ENCODE peak calls at places on chromosomes 2 and 18, in nine cellular contexts. H, F, Y, T, Q, N, Z, U and V are unnamed samples.

GRCh38 chr18:62702259-62702658 is 13.1 kb upstream of the PHLPP1 start:
- ATAC-seq in T (no peak), N (no peak), Z (no peak), Y (no peak), H (no peak), U (no peak), Q (no peak), F (no peak), V (no peak)

GRCh38 chr2:63652063-63652985 is 63.6 kb downstream of the MDH1 start:
- ATAC-seq in N (no peak), Q (no peak), T (no peak), F (no peak), Y (no peak), Z (no peak), U (no peak), H (no peak), V (no peak)

GRCh38 chr2:117936871-117937428 is 76.9 kb downstream of the CCDC93 start:
- ATAC-seq in T (no peak), Y (no peak), F (no peak), Z (peak), H (no peak), N (no peak), U (no peak), Q (no peak), V (no peak)

GRCh38 chr2:137963535-137964065 is 673 bp upstream of the HNMT start:
- ATAC-seq in H (peak), U (no peak), F (peak), Z (peak), Q (no peak), T (peak), Y (no peak), N (no peak), V (peak)

GRCh38 chr18:34661464-34662087 is 48.5 kb upstream of the DTNA start:
- ATAC-seq in Q (peak), T (peak), U (no peak), H (peak), N (no peak), F (peak), Y (peak), Z (peak), V (peak)

GRCh38 chr18:49647496-49648168 is 85.8 kb downstream of the LIPG start:
- ATAC-seq in T (no peak), Y (no peak), N (no peak), U (no peak), F (no peak), Z (no peak), H (no peak), Q (no peak), V (no peak)

GRCh38 chr2:176003958-176004357 is 1.9 kb upstream of the LNPK start:
- ATAC-seq in T (no peak), H (no peak), Z (no peak), Y (no peak), F (no peak), U (no peak), N (no peak), Q (no peak), V (no peak)

GRCh38 chr2:70977605-70978205 is 725 bp upstream of the ANKRD53 start:
- ATAC-seq in F (peak), Q (no peak), H (peak), Y (peak), Z (peak), N (peak), U (peak), T (no peak), V (peak)

GRCh38 chr2:187719510-187719909 is 165.3 kb upstream of the TFPI start:
- ATAC-seq in F (no peak), Y (no peak), N (no peak), U (no peak), H (no peak), T (no peak), Q (peak), Z (no peak), V (no peak)

GRCh38 chr2:128372621-128373341 is 54.1 kb upstream of the HS6ST1 start:
- ATAC-seq in T (no peak), H (no peak), F (no peak), Q (no peak), N (no peak), U (peak), Z (no peak), Y (peak), V (no peak)

GRCh38 chr18:68507781-68508180 is 207.1 kb downstream of the TMX3 start:
- ATAC-seq in N (no peak), H (peak), U (no peak), Y (no peak), Q (no peak), F (no peak), Z (no peak), T (no peak), V (no peak)

GRCh38 chr2:71613953-71614925 is 160.9 kb downstream of the DYSF start:
- ATAC-seq in Y (no peak), H (no peak), Q (no peak), F (no peak), Z (no peak), U (no peak), N (no peak), T (no peak), V (no peak)

GRCh38 chr18:77983270-77983669 is 733.6 kb downstream of the GALR1 start:
- ATAC-seq in F (no peak), Q (no peak), U (no peak), Y (no peak), T (no peak), H (peak), N (no peak), Z (no peak), V (no peak)

GRCh38 chr2:241150660-241151530 is 628 bp downstream of the PPP1R7 start:
- ATAC-seq in H (peak), U (no peak), Z (peak), N (no peak), F (peak), T (peak), Q (peak), Y (no peak), V (peak)

GRCh38 chr2:45154144-45154543 is 144.9 kb upstream of the SIX2 start:
- ATAC-seq in H (no peak), F (no peak), Q (no peak), N (no peak), T (no peak), Z (no peak), Y (no peak), U (no peak), V (no peak)

GRCh38 chr18:48997985-48998831 is 47.4 kb upstream of the SMAD7 start:
- ATAC-seq in H (peak), U (no peak), F (peak), Q (peak), Z (peak), N (no peak), T (peak), Y (no peak), V (peak)

GRCh38 chr2:226888378-226888915 is 52.6 kb downstream of the RHBDD1 start:
- ATAC-seq in U (no peak), Z (no peak), T (no peak), N (no peak), Y (no peak), F (no peak), H (no peak), Q (no peak), V (no peak)